ENCODE peak calls at places on chromosomes 12 and 14, in nine cellular contexts. One of them, this sample, is unnamed.

GRCh38 chr14:23186913-23187654 is 3.6 kb upstream of the SLC7A8 start:
- DNase-seq in small intestine: peak
- DNase-seq in fibroblast of lung: peak
- DNase-seq in CD8-positive, alpha-beta T cell: no peak
- DNase-seq in body of pancreas: peak
- DNase-seq in ovary: no peak
- DNase-seq in cardiac muscle cell: peak
- DNase-seq in A673: peak
- DNase-seq in sigmoid colon: no peak
- DNase-seq in this sample: peak

GRCh38 chr12:20314325-20314724 is 54.0 kb upstream of the PDE3A start:
- DNase-seq in body of pancreas: no peak
- DNase-seq in sigmoid colon: no peak
- DNase-seq in CD8-positive, alpha-beta T cell: no peak
- DNase-seq in A673: no peak
- DNase-seq in fibroblast of lung: peak
- DNase-seq in small intestine: no peak
- DNase-seq in ovary: no peak
- DNase-seq in cardiac muscle cell: no peak
- DNase-seq in this sample: no peak

GRCh38 chr12:386651-387050 is 2.5 kb downstream of the KDM5A start:
- DNase-seq in CD8-positive, alpha-beta T cell: no peak
- DNase-seq in A673: no peak
- DNase-seq in cardiac muscle cell: no peak
- DNase-seq in sigmoid colon: no peak
- DNase-seq in fibroblast of lung: peak
- DNase-seq in body of pancreas: no peak
- DNase-seq in small intestine: no peak
- DNase-seq in ovary: no peak
- DNase-seq in this sample: no peak

GRCh38 chr14:55832122-55832911 is 252.3 kb downstream of the KTN1 start:
- DNase-seq in sigmoid colon: no peak
- DNase-seq in body of pancreas: no peak
- DNase-seq in cardiac muscle cell: no peak
- DNase-seq in ovary: no peak
- DNase-seq in fibroblast of lung: no peak
- DNase-seq in CD8-positive, alpha-beta T cell: no peak
- DNase-seq in small intestine: peak
- DNase-seq in A673: no peak
- DNase-seq in this sample: no peak

GRCh38 chr14:51914310-51914709 is 53.9 kb downstream of the GNG2 start:
- DNase-seq in cardiac muscle cell: no peak
- DNase-seq in fibroblast of lung: no peak
- DNase-seq in CD8-positive, alpha-beta T cell: no peak
- DNase-seq in sigmoid colon: no peak
- DNase-seq in A673: no peak
- DNase-seq in ovary: no peak
- DNase-seq in body of pancreas: no peak
- DNase-seq in small intestine: no peak
- DNase-seq in this sample: no peak

GRCh38 chr14:58572092-58572853 is 65.5 kb upstream of the DACT1 start:
- DNase-seq in fibroblast of lung: peak
- DNase-seq in small intestine: no peak
- DNase-seq in A673: peak
- DNase-seq in cardiac muscle cell: peak
- DNase-seq in ovary: no peak
- DNase-seq in sigmoid colon: no peak
- DNase-seq in CD8-positive, alpha-beta T cell: peak
- DNase-seq in body of pancreas: no peak
- DNase-seq in this sample: no peak

GRCh38 chr14:52350445-52350844 is 36.3 kb downstream of the PTGER2 start:
- DNase-seq in cardiac muscle cell: no peak
- DNase-seq in small intestine: no peak
- DNase-seq in ovary: no peak
- DNase-seq in sigmoid colon: no peak
- DNase-seq in body of pancreas: no peak
- DNase-seq in CD8-positive, alpha-beta T cell: no peak
- DNase-seq in A673: no peak
- DNase-seq in fibroblast of lung: no peak
- DNase-seq in this sample: no peak

GRCh38 chr12:49369723-49370145 is 2.5 kb downstream of the SPATS2 start:
- DNase-seq in sigmoid colon: no peak
- DNase-seq in cardiac muscle cell: peak
- DNase-seq in body of pancreas: peak
- DNase-seq in CD8-positive, alpha-beta T cell: no peak
- DNase-seq in fibroblast of lung: peak
- DNase-seq in small intestine: no peak
- DNase-seq in A673: peak
- DNase-seq in ovary: peak
- DNase-seq in this sample: no peak

GRCh38 chr12:87274594-87275245 is 754.5 kb downstream of the C12orf50 start:
- DNase-seq in sigmoid colon: no peak
- DNase-seq in CD8-positive, alpha-beta T cell: no peak
- DNase-seq in cardiac muscle cell: peak
- DNase-seq in small intestine: no peak
- DNase-seq in body of pancreas: no peak
- DNase-seq in ovary: no peak
- DNase-seq in fibroblast of lung: peak
- DNase-seq in A673: peak
- DNase-seq in this sample: no peak

GRCh38 chr14:102592969-102593840 is 756 bp downstream of the RCOR1 start:
- DNase-seq in cardiac muscle cell: peak
- DNase-seq in CD8-positive, alpha-beta T cell: peak
- DNase-seq in fibroblast of lung: no peak
- DNase-seq in A673: peak
- DNase-seq in small intestine: peak
- DNase-seq in ovary: peak
- DNase-seq in sigmoid colon: peak
- DNase-seq in body of pancreas: peak
- DNase-seq in this sample: peak

GRCh38 chr14:62077676-62078261 is 315.5 kb downstream of the SNAPC1 start:
- DNase-seq in ovary: no peak
- DNase-seq in fibroblast of lung: no peak
- DNase-seq in cardiac muscle cell: no peak
- DNase-seq in small intestine: no peak
- DNase-seq in A673: no peak
- DNase-seq in body of pancreas: no peak
- DNase-seq in CD8-positive, alpha-beta T cell: no peak
- DNase-seq in sigmoid colon: no peak
- DNase-seq in this sample: no peak

GRCh38 chr12:100391856-100392255 is 35.0 kb downstream of the SLC17A8 start:
- DNase-seq in A673: peak
- DNase-seq in cardiac muscle cell: no peak
- DNase-seq in ovary: no peak
- DNase-seq in body of pancreas: peak
- DNase-seq in fibroblast of lung: peak
- DNase-seq in sigmoid colon: no peak
- DNase-seq in CD8-positive, alpha-beta T cell: no peak
- DNase-seq in small intestine: peak
- DNase-seq in this sample: no peak

GRCh38 chr12:131753041-131753440 is 42.2 kb downstream of the SFSWAP start:
- DNase-seq in CD8-positive, alpha-beta T cell: no peak
- DNase-seq in body of pancreas: no peak
- DNase-seq in A673: no peak
- DNase-seq in fibroblast of lung: no peak
- DNase-seq in ovary: no peak
- DNase-seq in sigmoid colon: no peak
- DNase-seq in cardiac muscle cell: no peak
- DNase-seq in small intestine: no peak
- DNase-seq in this sample: no peak

GRCh38 chr14:71388336-71388735 is 481.1 kb downstream of the PCNX1 start:
- DNase-seq in fibroblast of lung: no peak
- DNase-seq in cardiac muscle cell: no peak
- DNase-seq in A673: peak
- DNase-seq in ovary: no peak
- DNase-seq in sigmoid colon: no peak
- DNase-seq in CD8-positive, alpha-beta T cell: no peak
- DNase-seq in small intestine: no peak
- DNase-seq in body of pancreas: no peak
- DNase-seq in this sample: no peak

GRCh38 chr14:38290601-38291190 is 34.8 kb upstream of the CLEC14A start:
- DNase-seq in body of pancreas: peak
- DNase-seq in cardiac muscle cell: no peak
- DNase-seq in fibroblast of lung: peak
- DNase-seq in sigmoid colon: no peak
- DNase-seq in ovary: no peak
- DNase-seq in A673: peak
- DNase-seq in small intestine: peak
- DNase-seq in CD8-positive, alpha-beta T cell: no peak
- DNase-seq in this sample: no peak

GRCh38 chr12:57430117-57430930 is 519 bp downstream of the R3HDM2 start:
- DNase-seq in small intestine: peak
- DNase-seq in A673: peak
- DNase-seq in cardiac muscle cell: peak
- DNase-seq in CD8-positive, alpha-beta T cell: peak
- DNase-seq in ovary: peak
- DNase-seq in body of pancreas: peak
- DNase-seq in sigmoid colon: no peak
- DNase-seq in fibroblast of lung: peak
- DNase-seq in this sample: no peak

GRCh38 chr14:103541944-103542544 is 13.0 kb downstream of the TRMT61A start:
- DNase-seq in small intestine: no peak
- DNase-seq in ovary: peak
- DNase-seq in CD8-positive, alpha-beta T cell: no peak
- DNase-seq in body of pancreas: no peak
- DNase-seq in cardiac muscle cell: no peak
- DNase-seq in fibroblast of lung: no peak
- DNase-seq in A673: no peak
- DNase-seq in sigmoid colon: peak
- DNase-seq in this sample: no peak

GRCh38 chr12:85627584-85627983 is 208.6 kb downstream of the RASSF9 start:
- DNase-seq in A673: peak
- DNase-seq in ovary: no peak
- DNase-seq in fibroblast of lung: peak
- DNase-seq in CD8-positive, alpha-beta T cell: no peak
- DNase-seq in body of pancreas: no peak
- DNase-seq in small intestine: no peak
- DNase-seq in cardiac muscle cell: no peak
- DNase-seq in sigmoid colon: no peak
- DNase-seq in this sample: no peak
- H3K27ac ChIP-seq in A673: no peak
- H3K27ac ChIP-seq in ovary: no peak
- H3K27ac ChIP-seq in fibroblast of lung: no peak
- H3K27ac ChIP-seq in CD8-positive, alpha-beta T cell: no peak
- H3K27ac ChIP-seq in body of pancreas: no peak
- H3K27ac ChIP-seq in small intestine: no peak
- H3K27ac ChIP-seq in cardiac muscle cell: no peak
- H3K27ac ChIP-seq in sigmoid colon: no peak
- H3K27ac ChIP-seq in this sample: no peak

DNA sequence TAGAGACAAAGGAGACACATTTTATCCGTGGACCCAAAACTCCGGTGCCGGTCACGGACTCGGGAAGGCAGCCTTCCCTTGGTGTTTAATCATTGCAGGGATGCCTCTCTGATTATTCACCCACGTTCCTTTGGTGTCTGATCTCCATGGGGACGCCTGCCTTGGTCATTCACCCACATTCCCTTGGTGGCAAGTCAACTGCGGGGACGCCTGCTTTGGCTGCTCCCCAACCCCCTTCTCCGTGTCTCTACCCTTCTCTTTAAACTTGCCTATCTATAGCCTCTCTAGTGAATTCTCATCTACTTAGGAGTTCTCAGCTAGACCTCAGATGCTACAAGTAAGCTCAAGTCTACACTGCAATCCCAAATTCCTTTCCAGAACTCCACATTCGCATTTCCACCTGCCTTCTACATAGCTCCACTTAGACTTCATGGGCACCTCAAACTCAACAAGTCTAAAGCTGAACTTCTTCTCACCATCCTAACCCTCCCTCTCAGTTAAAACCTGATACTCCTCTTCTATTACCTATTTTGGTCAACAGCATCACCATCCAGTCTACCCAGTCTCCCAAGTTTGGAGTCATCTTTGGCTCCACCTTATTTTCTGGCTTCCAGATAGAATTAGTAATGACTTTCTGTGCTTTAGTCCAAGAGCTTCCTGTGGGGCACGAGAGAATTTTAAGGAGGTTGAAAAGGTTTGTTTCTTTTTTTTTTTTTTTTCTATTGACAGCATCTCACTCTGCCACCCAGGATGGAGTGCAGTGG is 14.4 kb downstream of the SPTLC2 start:
- DNase-seq in cardiac muscle cell: no peak
- DNase-seq in fibroblast of lung: no peak
- DNase-seq in CD8-positive, alpha-beta T cell: no peak
- DNase-seq in body of pancreas: no peak
- DNase-seq in A673: no peak
- DNase-seq in ovary: no peak
- DNase-seq in small intestine: no peak
- DNase-seq in sigmoid colon: no peak
- DNase-seq in this sample: no peak
- H3K27ac ChIP-seq in cardiac muscle cell: no peak
- H3K27ac ChIP-seq in fibroblast of lung: no peak
- H3K27ac ChIP-seq in CD8-positive, alpha-beta T cell: no peak
- H3K27ac ChIP-seq in body of pancreas: no peak
- H3K27ac ChIP-seq in A673: no peak
- H3K27ac ChIP-seq in ovary: no peak
- H3K27ac ChIP-seq in small intestine: no peak
- H3K27ac ChIP-seq in sigmoid colon: no peak
- H3K27ac ChIP-seq in this sample: no peak

DNA sequence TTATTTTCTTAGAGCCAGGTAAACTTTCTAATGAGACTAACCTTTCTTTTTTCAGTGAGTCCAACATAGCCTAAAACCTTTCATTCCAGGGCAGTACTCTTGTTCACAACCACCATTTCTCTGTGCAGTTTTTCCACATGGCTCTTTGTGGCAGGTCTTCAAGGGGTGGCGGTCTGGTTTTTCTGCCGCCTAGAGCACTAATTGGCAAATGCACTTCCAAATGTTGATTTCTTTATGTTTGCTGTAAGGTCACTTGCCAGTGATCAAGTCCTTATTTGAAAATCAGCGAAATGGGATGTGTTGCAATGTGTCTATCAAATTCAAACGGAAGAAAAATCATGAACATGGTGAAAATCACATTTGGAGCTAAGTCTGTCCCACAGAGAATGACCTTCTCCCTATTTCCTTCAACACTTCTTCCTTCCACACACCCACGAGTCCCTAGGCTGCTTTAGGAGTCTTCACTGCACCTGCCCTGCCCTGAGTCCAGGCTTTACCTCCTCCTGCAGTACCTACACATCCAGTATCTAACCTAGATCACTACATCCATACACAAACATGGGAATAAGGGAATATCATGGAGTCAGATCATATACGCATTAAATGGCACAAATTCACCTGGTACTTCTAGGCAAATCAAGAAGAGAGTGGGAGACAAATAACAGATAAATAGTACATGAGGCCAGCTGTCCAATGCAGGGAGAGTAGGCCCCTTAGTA is 1.9 kb downstream of the SRGAP1 start:
- DNase-seq in cardiac muscle cell: no peak
- DNase-seq in sigmoid colon: no peak
- DNase-seq in A673: no peak
- DNase-seq in body of pancreas: no peak
- DNase-seq in CD8-positive, alpha-beta T cell: no peak
- DNase-seq in ovary: no peak
- DNase-seq in small intestine: no peak
- DNase-seq in fibroblast of lung: peak
- DNase-seq in this sample: no peak
- H3K27ac ChIP-seq in cardiac muscle cell: no peak
- H3K27ac ChIP-seq in sigmoid colon: no peak
- H3K27ac ChIP-seq in A673: peak
- H3K27ac ChIP-seq in body of pancreas: peak
- H3K27ac ChIP-seq in CD8-positive, alpha-beta T cell: no peak
- H3K27ac ChIP-seq in ovary: no peak
- H3K27ac ChIP-seq in small intestine: no peak
- H3K27ac ChIP-seq in fibroblast of lung: peak
- H3K27ac ChIP-seq in this sample: no peak

GRCh38 chr14:65827520-65827919 is 415.0 kb downstream of the FUT8 start:
- DNase-seq in ovary: no peak
- DNase-seq in CD8-positive, alpha-beta T cell: no peak
- DNase-seq in fibroblast of lung: no peak
- DNase-seq in body of pancreas: no peak
- DNase-seq in small intestine: no peak
- DNase-seq in A673: no peak
- DNase-seq in cardiac muscle cell: no peak
- DNase-seq in sigmoid colon: no peak
- DNase-seq in this sample: no peak
- H3K27ac ChIP-seq in ovary: no peak
- H3K27ac ChIP-seq in CD8-positive, alpha-beta T cell: no peak
- H3K27ac ChIP-seq in fibroblast of lung: no peak
- H3K27ac ChIP-seq in body of pancreas: no peak
- H3K27ac ChIP-seq in small intestine: no peak
- H3K27ac ChIP-seq in A673: no peak
- H3K27ac ChIP-seq in cardiac muscle cell: no peak
- H3K27ac ChIP-seq in sigmoid colon: no peak
- H3K27ac ChIP-seq in this sample: no peak

This sample was measured in ascending aorta.